ENCODE peak calls at places on chromosomes 3 and 15, in seven cellular contexts. C is activated CD4-positive, alpha-beta T cell treated with anti-CD3 and anti-CD28 coated beads, Interleukin-2, amount 50 U/mL, for 1 hour; K is H7; H is NCI-H748 treated with DMSO at 0.1 percent for 48 hours; L is left cardiac atrium; M is GM23248; E is adipocyte. D is an unnamed sample.
A peak's percentile ranks its signal among the peaks of the same experiment; 100 is the strongest.

GRCh38 chr15:74783072-74783807 is 1.4 kb downstream of the CSK start:
- DNase-seq in C (no peak), K (peak; percentile 67), H (no peak), L (peak; percentile 36), M (peak; percentile 49), E (peak; percentile 50), D (no peak)

GRCh38 chr3:122745365-122746021 is 48.1 kb downstream of the HSPBAP1 start:
- DNase-seq in C (no peak), K (no peak), H (no peak), L (no peak), M (peak; percentile 82), E (peak; percentile 43), D (no peak)

GRCh38 chr3:127915937-127916480 is 977 bp downstream of the KBTBD12 start:
- DNase-seq in C (no peak), K (no peak), H (no peak), L (no peak), M (peak; percentile 41), E (peak; percentile 3), D (no peak)

GRCh38 chr3:124101643-124102042 is 109.7 kb upstream of the ROPN1 start:
- DNase-seq in C (no peak), K (no peak), H (no peak), L (no peak), M (no peak), E (no peak), D (no peak)

GRCh38 chr15:56292546-56293316 is 49.1 kb upstream of the RFX7 start:
- DNase-seq in C (no peak), K (no peak), H (no peak), L (no peak), M (no peak), E (no peak), D (no peak)

GRCh38 chr3:187382609-187383151 is 14.5 kb downstream of the RTP4 start:
- DNase-seq in C (no peak), K (no peak), H (no peak), L (no peak), M (no peak), E (no peak), D (no peak)

GRCh38 chr15:75661041-75661778 is 13.5 kb downstream of the SNX33 start:
- DNase-seq in C (no peak), K (peak; percentile 90), H (no peak), L (peak; percentile 90), M (peak; percentile 98), E (peak; percentile 97), D (no peak)

GRCh38 chr3:2770451-2770850 is 339.7 kb downstream of the IL5RA start:
- DNase-seq in C (no peak), K (peak; percentile 25), H (no peak), L (no peak), M (no peak), E (no peak), D (no peak)

GRCh38 chr3:14827776-14828175 is 9.0 kb downstream of the FGD5 start:
- DNase-seq in C (no peak), K (no peak), H (no peak), L (no peak), M (no peak), E (no peak), D (no peak)

GRCh38 chr15:46636220-46636619 is 1001.4 kb downstream of the SQOR start:
- DNase-seq in C (no peak), K (peak; percentile 13), H (no peak), L (no peak), M (no peak), E (no peak), D (no peak)

GRCh38 chr3:38728008-38728407 is 78.5 kb upstream of the SCN5A start:
- DNase-seq in C (no peak), K (no peak), H (no peak), L (no peak), M (no peak), E (no peak), D (no peak)

GRCh38 chr3:3734881-3735280 is 64.3 kb upstream of the LRRN1 start:
- DNase-seq in C (no peak), K (no peak), H (no peak), L (no peak), M (no peak), E (no peak), D (no peak)

GRCh38 chr15:84782346-84782745 is 34.0 kb downstream of the ZNF592 start:
- DNase-seq in C (no peak), K (no peak), H (no peak), L (no peak), M (no peak), E (no peak), D (no peak)

GRCh38 chr3:178482981-178483380 is 53.3 kb upstream of the KCNMB2 start:
- DNase-seq in C (no peak), K (no peak), H (no peak), L (no peak), M (peak; percentile 8), E (peak; percentile 18), D (no peak)

GRCh38 chr3:131072099-131072559 is 45.5 kb downstream of the NEK11 start:
- DNase-seq in C (no peak), K (no peak), H (no peak), L (no peak), M (peak; percentile 76), E (peak; percentile 0), D (no peak)

GRCh38 chr3:42079701-42080323 is 11.3 kb upstream of the TRAK1 start:
- DNase-seq in C (no peak), K (no peak), H (no peak), L (no peak), M (no peak), E (no peak), D (no peak)

GRCh38 chr3:44045476-44046275 is 196.0 kb upstream of the TOPAZ1 start:
- DNase-seq in C (no peak), K (no peak), H (no peak), L (peak; percentile 30), M (no peak), E (no peak), D (peak; percentile 32)

GRCh38 chr15:63052961-63053698 is 10.6 kb downstream of the TPM1 start:
- DNase-seq in C (no peak), K (no peak), H (no peak), L (peak; percentile 51), M (peak; percentile 80), E (peak; percentile 75), D (no peak)

GRCh38 chr3:58353722-58354553 is 21.2 kb downstream of the PXK start:
- DNase-seq in C (no peak), K (no peak), H (no peak), L (no peak), M (peak; percentile 48), E (peak; percentile 56), D (peak; percentile 41)

GRCh38 chr15:39016706-39017105 is 452.1 kb upstream of the RASGRP1 start:
- DNase-seq in C (no peak), K (no peak), H (no peak), L (no peak), M (peak; percentile 54), E (no peak), D (no peak)

GRCh38 chr3:185540705-185541104 is 11.7 kb downstream of the LIPH start:
- DNase-seq in C (no peak), K (no peak), H (no peak), L (no peak), M (no peak), E (no peak), D (no peak)

GRCh38 chr3:71245052-71245488 is 338.5 kb downstream of the FOXP1 start:
- DNase-seq in C (no peak), K (peak; percentile 25), H (no peak), L (no peak), M (peak; percentile 32), E (peak; percentile 90), D (no peak)

GRCh38 chr3:30347679-30348216 is 258.7 kb upstream of the TGFBR2 start:
- DNase-seq in C (no peak), K (no peak), H (no peak), L (no peak), M (peak; percentile 97), E (peak; percentile 82), D (peak; percentile 64)